ENCODE peak calls at places on chromosome 12, in six cellular contexts. G is Calu3; O is GM13977; R is CD4-positive, alpha-beta T cell; I is fibroblast of the aortic adventitia; F is NCI-H2029 treated with DMSO at 0.1 percent for 48 hours. J is an unnamed sample.

GRCh38 chr12:91918431-91918830 is 227.2 kb downstream of the BTG1 start:
- DNase-seq in G (no peak), O (no peak), F (no peak), R (no peak), I (no peak), J (no peak)

GRCh38 chr12:31727197-31727596 is 1.6 kb downstream of the AMN1 start:
- DNase-seq in I (no peak), F (no peak), G (no peak), O (no peak), R (no peak), J (no peak)

GRCh38 chr12:18363321-18363720 is 102.0 kb downstream of the PIK3C2G start:
- DNase-seq in I (no peak), F (no peak), G (no peak), O (no peak), R (no peak), J (no peak)

GRCh38 chr12:23753627-23754358 is 195.7 kb downstream of the SOX5 start:
- DNase-seq in I (no peak), G (no peak), O (no peak), R (no peak), F (no peak), J (no peak)

GRCh38 chr12:62481843-62482540 is 15.4 kb downstream of the MON2 start:
- DNase-seq in I (no peak), O (no peak), R (no peak), F (no peak), G (no peak), J (no peak)

GRCh38 chr12:58286353-58286752 is 345.0 kb downstream of the ATP23 start:
- DNase-seq in O (no peak), R (no peak), G (no peak), I (no peak), F (no peak), J (no peak)

GRCh38 chr12:92721130-92721529 is 18.3 kb downstream of the PLEKHG7 start:
- DNase-seq in G (no peak), F (no peak), R (no peak), O (no peak), I (no peak), J (no peak)

GRCh38 chr12:19190292-19191031 is 60.9 kb downstream of the PLEKHA5 start:
- DNase-seq in G (no peak), O (no peak), I (peak; percentile 81), F (no peak), R (no peak), J (no peak)

GRCh38 chr12:50572275-50572674 is 67.5 kb downstream of the DIP2B start:
- DNase-seq in F (no peak), G (no peak), I (peak; percentile 96), R (no peak), O (no peak), J (no peak)

GRCh38 chr12:70398002-70398401 is 31.9 kb downstream of the KCNMB4 start:
- DNase-seq in G (no peak), R (no peak), O (no peak), F (no peak), I (no peak), J (no peak)

GRCh38 chr12:56158926-56159461 is 835 bp downstream of the MYL6 start:
- DNase-seq in I (peak; percentile 79), F (peak; percentile 58), O (no peak), G (peak; percentile 67), R (no peak), J (peak; percentile 71)